ENCODE peak calls at places on chromosomes 6 and 20, in seven cellular contexts. Y is GM23248; T is right cardiac atrium; Q is amygdala; W is ACHN; L is stimulated activated naive CD8-positive, alpha-beta T cell treated with anti-CD3 and anti-CD28 coated beads, Interleukin-15, Interleukin-2, amounts not matched to agents 100 U/mL and 50 U/mL, for 24 hours; A is anterior cingulate cortex. K is an unnamed sample.

GRCh38 chr6:15504581-15505350 is 158.1 kb downstream of the DTNBP1 start:
- DNase-seq in A (peak), W (peak), Y (peak), Q (peak), L (no peak), T (peak), K (no peak)

GRCh38 chr20:32354592-32355416 is 3.3 kb upstream of the ASXL1 start:
- DNase-seq in Y (peak), L (no peak), Q (no peak), W (peak), A (no peak), T (no peak), K (no peak)

GRCh38 chr6:39021779-39022178 is 26.8 kb upstream of the GLP1R start:
- DNase-seq in W (no peak), Q (no peak), T (no peak), Y (no peak), L (no peak), A (no peak), K (no peak)

GRCh38 chr6:8389034-8389818 is 46.1 kb downstream of the SLC35B3 start:
- DNase-seq in W (no peak), L (no peak), A (no peak), Q (no peak), T (no peak), Y (no peak), K (no peak)

GRCh38 chr20:38628580-38629470 is 27.2 kb downstream of the ARHGAP40 start:
- DNase-seq in T (no peak), A (no peak), Q (no peak), Y (no peak), L (no peak), W (no peak), K (no peak)

GRCh38 chr6:43509984-43510826 is at the start of gene LRRC73:
- DNase-seq in A (peak), W (peak), T (peak), L (peak), Y (peak), Q (peak), K (peak)

GRCh38 chr6:45619994-45620471 is 242.3 kb upstream of the SUPT3H start:
- DNase-seq in A (no peak), W (no peak), L (peak), Y (peak), T (no peak), Q (no peak), K (no peak)

GRCh38 chr6:1604347-1604990 is 5.2 kb upstream of the FOXC1 start:
- DNase-seq in Q (peak), Y (peak), L (peak), A (peak), T (peak), W (peak), K (peak)

GRCh38 chr6:13560651-13561044 is 13.8 kb upstream of the SIRT5 start:
- DNase-seq in T (no peak), L (no peak), W (no peak), Q (no peak), Y (no peak), A (no peak), K (no peak)

GRCh38 chr6:41424370-41425058 is 89.1 kb downstream of the NCR2 start:
- DNase-seq in W (peak), Y (peak), T (peak), A (peak), L (peak), Q (peak), K (peak)